ENCODE peak calls at places on chromosomes 6 and 20, in nine cellular contexts. L, Y, J, M, W, Q, D, I and E are unnamed samples.

GRCh38 chr20:62230276-62230675 is 8.0 kb upstream of the OSBPL2 start:
- DNase-seq in Q (no peak), D (no peak), M (no peak), W (no peak), I (no peak), L (no peak), J (no peak), Y (no peak), E (no peak)

GRCh38 chr6:51640016-51640415 is 447.4 kb downstream of the PKHD1 start:
- DNase-seq in L (no peak), Q (no peak), I (no peak), J (no peak), M (no peak), D (no peak), W (no peak), Y (no peak), E (no peak)

GRCh38 chr6:168155193-168155592 is 76.2 kb upstream of the FRMD1 start:
- DNase-seq in Y (no peak), I (no peak), Q (no peak), W (no peak), J (no peak), D (peak), L (no peak), M (no peak), E (no peak)

GRCh38 chr20:6142348-6142993 is 19.6 kb upstream of the FERMT1 start:
- DNase-seq in Y (peak), J (no peak), D (peak), W (peak), I (peak), L (peak), M (peak), Q (peak), E (no peak)

GRCh38 chr20:63957690-63958441 is 1.6 kb upstream of the UCKL1 start:
- DNase-seq in Y (peak), I (no peak), D (no peak), W (no peak), Q (peak), M (peak), L (no peak), J (no peak), E (no peak)

GRCh38 chr6:161561938-161562337 is 288.1 kb upstream of the AGPAT4 start:
- DNase-seq in Y (no peak), W (no peak), I (no peak), Q (no peak), L (no peak), D (no peak), J (no peak), M (no peak), E (no peak)

GRCh38 chr6:148550569-148550968 is 196.3 kb upstream of the UST start:
- DNase-seq in I (no peak), Q (no peak), M (no peak), L (no peak), J (no peak), Y (no peak), D (no peak), W (no peak), E (no peak)

GRCh38 chr6:4112366-4112765 is 23.0 kb downstream of the ECI2 start:
- DNase-seq in J (no peak), Q (no peak), Y (no peak), W (no peak), D (no peak), I (no peak), L (no peak), M (no peak), E (no peak)

GRCh38 chr6:46954819-46955520 is 33.2 kb upstream of the ADGRF5 start:
- DNase-seq in D (no peak), Q (peak), W (no peak), J (no peak), M (no peak), I (no peak), Y (peak), L (no peak), E (no peak)

GRCh38 chr6:162726997-162727346 is 594 bp downstream of the PRKN start:
- DNase-seq in M (no peak), D (no peak), L (no peak), W (no peak), I (no peak), Y (no peak), Q (no peak), J (no peak), E (no peak)

GRCh38 chr20:37590938-37591490 is 63.3 kb upstream of the BLCAP start:
- DNase-seq in J (no peak), M (no peak), Y (no peak), L (no peak), Q (no peak), W (no peak), D (no peak), I (no peak), E (no peak)

GRCh38 chr20:49385471-49385870 is 97.0 kb downstream of the KCNB1 start:
- DNase-seq in I (no peak), Q (peak), Y (peak), D (peak), M (no peak), L (no peak), W (peak), J (no peak), E (no peak)

GRCh38 chr20:46206025-46206424 is 87.9 kb downstream of the CD40 start:
- DNase-seq in M (no peak), Y (no peak), J (no peak), I (no peak), Q (no peak), D (peak), L (no peak), W (no peak), E (peak)

GRCh38 chr6:36444470-36444869 is 1.7 kb downstream of the KCTD20 start:
- DNase-seq in M (no peak), Y (no peak), J (no peak), Q (no peak), L (no peak), D (no peak), W (no peak), I (no peak), E (no peak)

GRCh38 chr6:2793491-2794151 is 28.4 kb downstream of the WRNIP1 start:
- DNase-seq in M (no peak), L (no peak), J (no peak), I (no peak), D (no peak), Q (peak), W (no peak), Y (no peak), E (no peak)

GRCh38 chr6:14943116-14943515 is 302.8 kb upstream of the JARID2 start:
- DNase-seq in D (no peak), W (no peak), M (peak), J (no peak), L (no peak), Q (no peak), Y (no peak), I (no peak), E (no peak)

GRCh38 chr6:70394518-70395300 is 18.6 kb upstream of the FAM135A start:
- DNase-seq in Q (no peak), L (no peak), W (no peak), J (no peak), D (no peak), M (no peak), I (no peak), Y (no peak), E (no peak)

GRCh38 chr6:104477569-104477968 is 382.1 kb downstream of the HACE1 start:
- DNase-seq in Q (no peak), D (no peak), J (no peak), M (no peak), Y (no peak), I (no peak), L (no peak), W (no peak), E (no peak)

GRCh38 chr6:44227138-44227770 is 3.9 kb downstream of the SLC29A1 start:
- DNase-seq in L (no peak), J (no peak), I (no peak), D (no peak), M (no peak), Q (no peak), Y (no peak), W (no peak), E (no peak)

GRCh38 chr6:5214570-5215052 is 46.1 kb downstream of the LYRM4 start:
- DNase-seq in I (peak), W (peak), J (no peak), M (peak), Y (peak), L (peak), D (peak), Q (no peak), E (peak)